ENCODE peak calls at places on chromosomes 5 and 9, in five cellular contexts. One of them, this sample, is unnamed.

GRCh38 chr9:98767915-98768314 is 28.4 kb downstream of the ANKS6 start:
- DNase-seq in IMR-90: no peak
- DNase-seq in fibroblast of mammary gland: no peak
- DNase-seq in right lobe of liver: no peak
- DNase-seq in left lung: no peak
- DNase-seq in this sample: no peak

GRCh38 chr5:116237917-116238502 is 153.2 kb downstream of the COMMD10 start:
- DNase-seq in fibroblast of mammary gland: peak; percentile 27
- DNase-seq in IMR-90: no peak
- DNase-seq in left lung: no peak
- DNase-seq in right lobe of liver: no peak
- DNase-seq in this sample: peak; percentile 74

GRCh38 chr5:73482383-73483193 is 15.7 kb upstream of the BTF3 start:
- DNase-seq in IMR-90: peak; percentile 86
- DNase-seq in left lung: no peak
- DNase-seq in right lobe of liver: no peak
- DNase-seq in fibroblast of mammary gland: peak; percentile 37
- DNase-seq in this sample: peak; percentile 62

GRCh38 chr5:142053434-142054253 is 40.8 kb upstream of the GNPDA1 start:
- DNase-seq in fibroblast of mammary gland: peak; percentile 80
- DNase-seq in right lobe of liver: no peak
- DNase-seq in left lung: no peak
- DNase-seq in IMR-90: peak; percentile 43
- DNase-seq in this sample: peak; percentile 77

GRCh38 chr5:180112101-180112861 is 40.7 kb upstream of the RNF130 start:
- DNase-seq in IMR-90: no peak
- DNase-seq in fibroblast of mammary gland: no peak
- DNase-seq in right lobe of liver: peak; percentile 6
- DNase-seq in left lung: peak; percentile 30
- DNase-seq in this sample: no peak

GRCh38 chr5:14726066-14726838 is 61.7 kb downstream of the OTULIN start:
- DNase-seq in fibroblast of mammary gland: no peak
- DNase-seq in IMR-90: peak; percentile 76
- DNase-seq in right lobe of liver: no peak
- DNase-seq in left lung: no peak
- DNase-seq in this sample: peak; percentile 62

GRCh38 chr5:170633235-170634041 is 129.6 kb downstream of the KCNIP1 start:
- DNase-seq in IMR-90: peak; percentile 65
- DNase-seq in fibroblast of mammary gland: peak; percentile 85
- DNase-seq in left lung: no peak
- DNase-seq in right lobe of liver: no peak
- DNase-seq in this sample: peak; percentile 84

GRCh38 chr9:128142061-128142460 is 7.2 kb upstream of the LCN2 start:
- DNase-seq in IMR-90: no peak
- DNase-seq in left lung: peak; percentile 13
- DNase-seq in fibroblast of mammary gland: no peak
- DNase-seq in right lobe of liver: peak; percentile 4
- DNase-seq in this sample: no peak

GRCh38 chr5:178194026-178194425 is 6.9 kb upstream of the GMCL2 start:
- DNase-seq in fibroblast of mammary gland: no peak
- DNase-seq in IMR-90: no peak
- DNase-seq in left lung: no peak
- DNase-seq in right lobe of liver: no peak
- DNase-seq in this sample: no peak

GRCh38 chr9:74078647-74079046 is 418.5 kb upstream of the RORB start:
- DNase-seq in fibroblast of mammary gland: peak; percentile 58
- DNase-seq in right lobe of liver: no peak
- DNase-seq in left lung: no peak
- DNase-seq in IMR-90: no peak
- DNase-seq in this sample: no peak

GRCh38 chr5:36606437-36607113 is at the start of gene SLC1A3:
- DNase-seq in IMR-90: peak; percentile 68
- DNase-seq in left lung: peak; percentile 80
- DNase-seq in right lobe of liver: peak; percentile 42
- DNase-seq in fibroblast of mammary gland: peak; percentile 86
- DNase-seq in this sample: peak; percentile 64

GRCh38 chr5:68273717-68274409 is 58.3 kb downstream of the PIK3R1 start:
- DNase-seq in fibroblast of mammary gland: no peak
- DNase-seq in left lung: no peak
- DNase-seq in right lobe of liver: no peak
- DNase-seq in IMR-90: no peak
- DNase-seq in this sample: no peak

GRCh38 chr5:68271124-68271523 is 55.6 kb downstream of the PIK3R1 start:
- DNase-seq in left lung: no peak
- DNase-seq in IMR-90: no peak
- DNase-seq in fibroblast of mammary gland: no peak
- DNase-seq in right lobe of liver: no peak
- DNase-seq in this sample: no peak

GRCh38 chr5:68269820-68270219 is 54.3 kb downstream of the PIK3R1 start:
- DNase-seq in IMR-90: no peak
- DNase-seq in fibroblast of mammary gland: no peak
- DNase-seq in right lobe of liver: no peak
- DNase-seq in left lung: no peak
- DNase-seq in this sample: no peak

GRCh38 chr5:68270576-68270975 is 55.0 kb downstream of the PIK3R1 start:
- DNase-seq in left lung: no peak
- DNase-seq in right lobe of liver: no peak
- DNase-seq in fibroblast of mammary gland: no peak
- DNase-seq in IMR-90: no peak
- DNase-seq in this sample: no peak

DNA sequence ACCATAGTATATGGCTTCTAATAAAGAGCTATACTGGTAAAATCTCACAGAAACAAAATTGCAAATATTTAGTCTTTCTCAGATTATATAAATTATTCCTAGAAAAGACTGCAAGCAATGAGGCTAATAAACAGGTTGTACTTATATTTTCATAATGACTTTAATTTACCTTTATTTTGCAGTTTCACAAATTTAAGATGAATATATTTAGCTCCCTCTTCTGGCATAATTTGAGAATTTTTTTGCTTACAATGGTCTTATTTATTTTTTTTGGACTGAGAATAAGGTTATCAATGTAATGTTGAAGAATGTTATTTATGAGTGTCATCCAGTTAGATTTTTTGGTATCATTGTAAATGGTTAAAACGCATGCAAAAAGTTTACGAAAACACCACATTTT is 56.7 kb downstream of the PIK3R1 start:
- DNase-seq in fibroblast of mammary gland: no peak
- DNase-seq in left lung: no peak
- DNase-seq in right lobe of liver: no peak
- DNase-seq in IMR-90: peak; percentile 17
- DNase-seq in this sample: no peak
- TF ChIP-seq CTCF in fibroblast of mammary gland: peak; percentile 32
- TF ChIP-seq CTCF in left lung: peak; percentile 29
- TF ChIP-seq CTCF in right lobe of liver: peak; percentile 31
- TF ChIP-seq CTCF in IMR-90: peak; percentile 46
- TF ChIP-seq CTCF in this sample: peak; percentile 52

DNA sequence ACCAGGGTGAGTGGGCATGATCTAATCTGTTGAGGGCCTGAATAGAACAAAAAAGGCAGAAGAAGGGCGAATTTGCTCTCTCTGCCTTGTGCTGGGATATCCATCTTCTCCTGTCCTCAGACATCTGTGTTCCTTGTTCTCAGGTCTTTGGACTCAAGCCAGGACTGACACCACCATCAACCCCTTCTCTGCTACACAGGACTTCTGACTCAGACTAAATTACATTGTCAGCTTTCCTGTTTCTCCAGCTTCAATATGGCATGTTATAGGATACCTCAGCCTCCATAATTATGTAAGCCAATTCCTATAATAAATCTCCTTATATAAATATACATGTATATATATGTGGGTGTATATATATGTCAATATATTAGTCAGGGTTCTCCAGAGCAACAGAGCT is 40.8 kb upstream of the SLCO6A1 start:
- DNase-seq in IMR-90: no peak
- DNase-seq in left lung: no peak
- DNase-seq in right lobe of liver: no peak
- DNase-seq in fibroblast of mammary gland: peak; percentile 35
- DNase-seq in this sample: no peak
- TF ChIP-seq CTCF in IMR-90: no peak
- TF ChIP-seq CTCF in left lung: no peak
- TF ChIP-seq CTCF in right lobe of liver: no peak
- TF ChIP-seq CTCF in fibroblast of mammary gland: no peak
- TF ChIP-seq CTCF in this sample: no peak

DNA sequence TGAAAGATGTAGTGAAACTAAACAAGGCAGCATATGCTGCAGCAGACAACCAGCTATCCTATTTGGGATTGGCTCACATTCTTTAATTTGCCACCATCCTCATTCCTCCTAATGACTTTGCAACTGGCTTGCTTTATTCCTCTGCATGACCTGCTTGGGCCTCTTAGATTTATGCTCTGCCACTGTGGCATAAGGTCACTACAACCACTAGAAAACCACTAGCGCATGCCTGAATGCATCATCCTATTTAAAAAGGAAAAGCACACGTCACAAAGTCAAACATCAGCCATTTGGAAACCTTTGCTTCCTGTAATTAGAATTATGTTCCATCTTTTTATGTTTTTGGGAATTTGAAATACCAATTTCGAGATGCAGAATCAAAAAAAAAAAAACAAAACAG is 40.8 kb upstream of the CCDC152 start:
- DNase-seq in fibroblast of mammary gland: peak; percentile 8
- DNase-seq in IMR-90: no peak
- DNase-seq in left lung: no peak
- DNase-seq in right lobe of liver: no peak
- DNase-seq in this sample: peak; percentile 64
- TF ChIP-seq CTCF in fibroblast of mammary gland: no peak
- TF ChIP-seq CTCF in IMR-90: no peak
- TF ChIP-seq CTCF in left lung: no peak
- TF ChIP-seq CTCF in right lobe of liver: no peak
- TF ChIP-seq CTCF in this sample: no peak

GRCh38 chr9:19967567-19968459 is 179.0 kb upstream of the SLC24A2 start:
- DNase-seq in right lobe of liver: no peak
- DNase-seq in left lung: no peak
- DNase-seq in fibroblast of mammary gland: no peak
- DNase-seq in IMR-90: no peak
- DNase-seq in this sample: no peak
- TF ChIP-seq CTCF in right lobe of liver: no peak
- TF ChIP-seq CTCF in left lung: no peak
- TF ChIP-seq CTCF in fibroblast of mammary gland: no peak
- TF ChIP-seq CTCF in IMR-90: no peak
- TF ChIP-seq CTCF in this sample: no peak

GRCh38 chr9:137176302-137177182 is 4.7 kb upstream of the TMEM210 start:
- DNase-seq in IMR-90: peak; percentile 17
- DNase-seq in left lung: no peak
- DNase-seq in fibroblast of mammary gland: peak; percentile 34
- DNase-seq in right lobe of liver: no peak
- DNase-seq in this sample: no peak
- TF ChIP-seq CTCF in IMR-90: peak; percentile 47
- TF ChIP-seq CTCF in left lung: peak; percentile 19
- TF ChIP-seq CTCF in fibroblast of mammary gland: peak; percentile 71
- TF ChIP-seq CTCF in right lobe of liver: peak; percentile 50
- TF ChIP-seq CTCF in this sample: peak; percentile 63

DNA sequence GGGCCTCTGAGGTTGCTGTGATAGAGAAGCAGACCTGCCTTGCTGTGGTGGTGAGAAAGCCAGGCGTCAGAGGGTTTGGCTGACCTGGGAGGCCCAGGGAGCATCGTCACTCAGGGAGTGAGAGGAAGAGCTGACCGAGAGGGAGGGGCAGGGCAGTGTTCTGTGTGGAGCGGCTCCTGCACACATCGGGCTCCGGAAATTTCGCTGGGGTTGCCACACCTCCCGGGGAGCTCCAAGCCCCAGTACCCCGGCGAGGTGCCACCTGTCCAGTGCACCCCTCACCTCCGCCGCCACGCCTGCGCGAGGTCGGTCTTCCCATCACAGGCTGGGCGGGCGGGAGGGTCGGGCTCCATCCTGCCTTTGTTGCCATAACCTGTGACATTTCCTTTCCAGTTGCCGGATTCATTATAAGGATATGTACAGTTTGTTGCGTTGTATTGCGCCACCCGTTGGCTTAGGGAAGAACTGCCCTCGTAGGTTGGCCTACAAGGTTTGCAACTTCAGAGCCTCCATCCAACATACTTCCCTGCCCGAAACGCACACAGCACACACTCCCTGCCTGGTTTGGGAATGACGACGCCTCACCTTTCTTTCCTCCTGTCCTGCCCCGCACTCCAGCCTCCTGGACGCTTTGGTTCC is 223.2 kb downstream of the CACNA1B start:
- DNase-seq in right lobe of liver: no peak
- DNase-seq in fibroblast of mammary gland: no peak
- DNase-seq in left lung: peak; percentile 65
- DNase-seq in IMR-90: no peak
- DNase-seq in this sample: no peak
- TF ChIP-seq CTCF in right lobe of liver: no peak
- TF ChIP-seq CTCF in fibroblast of mammary gland: no peak
- TF ChIP-seq CTCF in left lung: no peak
- TF ChIP-seq CTCF in IMR-90: no peak
- TF ChIP-seq CTCF in this sample: no peak

DNA sequence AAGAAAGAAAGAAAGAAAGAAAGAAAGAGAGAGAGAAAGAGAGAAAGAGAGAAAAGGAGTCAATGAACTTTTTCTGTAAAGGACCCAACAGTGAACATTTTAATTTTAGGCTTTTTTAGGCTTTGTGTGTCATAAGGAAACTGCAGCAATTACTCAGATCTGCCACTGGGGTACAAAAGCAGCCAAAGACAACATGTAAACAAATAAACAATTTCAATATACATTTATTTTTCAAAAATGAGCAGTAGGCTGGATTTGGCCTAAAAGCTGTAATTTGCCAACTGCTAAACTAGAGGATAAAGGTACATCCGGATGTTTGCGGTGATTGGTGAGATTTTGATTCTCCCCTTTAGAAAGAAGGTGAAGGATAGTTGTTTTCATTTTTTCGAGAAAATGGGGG is 143.6 kb downstream of the CEMIP2 start:
- DNase-seq in fibroblast of mammary gland: no peak
- DNase-seq in IMR-90: no peak
- DNase-seq in right lobe of liver: no peak
- DNase-seq in left lung: no peak
- DNase-seq in this sample: no peak
- TF ChIP-seq CTCF in fibroblast of mammary gland: peak; percentile 13
- TF ChIP-seq CTCF in IMR-90: no peak
- TF ChIP-seq CTCF in right lobe of liver: no peak
- TF ChIP-seq CTCF in left lung: no peak
- TF ChIP-seq CTCF in this sample: no peak